ENCODE peak calls at places on chromosome 17, in eight cellular contexts. D is activated CD4-positive, CD25-positive, alpha-beta regulatory T cell; C is T-helper 17 cell; T is prostate gland; A is activated CD4-positive, alpha-beta memory T cell treated with anti-CD3 and anti-CD28 coated beads, Interleukin-2, amount 10 ng/mL, durations not matched to agents 7 days and 5 days; W is NCI-H1048; O is immature natural killer cell; Z is ELR. V is an unnamed sample.

GRCh38 chr17:69672924-69673323 is 258.4 kb downstream of the MAP2K6 start:
- DNase-seq in Z (peak), D (no peak), C (no peak), O (no peak), A (no peak), T (no peak), W (no peak), V (no peak)

GRCh38 chr17:27339198-27339835 is 45.4 kb downstream of the WSB1 start:
- DNase-seq in O (no peak), A (no peak), W (no peak), T (no peak), D (no peak), C (no peak), Z (no peak), V (no peak)

GRCh38 chr17:16925461-16926060 is 46.4 kb downstream of the TNFRSF13B start:
- DNase-seq in C (no peak), D (no peak), A (no peak), T (no peak), Z (no peak), W (no peak), O (no peak), V (no peak)

GRCh38 chr17:78131172-78132085 is 858 bp downstream of the TMC8 start:
- DNase-seq in W (no peak), C (no peak), T (no peak), Z (no peak), A (peak), D (peak), O (peak), V (no peak)

GRCh38 chr17:78458739-78459335 is 80.4 kb downstream of the PGS1 start:
- DNase-seq in C (no peak), D (no peak), Z (no peak), A (no peak), W (no peak), O (no peak), T (no peak), V (no peak)

GRCh38 chr17:81329279-81329926 is 34.3 kb upstream of the SLC38A10 start:
- DNase-seq in D (no peak), C (no peak), Z (peak), O (peak), T (peak), W (no peak), A (no peak), V (no peak)

GRCh38 chr17:1110524-1110843 is 69.3 kb downstream of the ABR start:
- DNase-seq in A (no peak), O (no peak), D (no peak), T (no peak), Z (peak), W (no peak), C (no peak), V (no peak)

GRCh38 chr17:4839965-4840892 is 7.1 kb downstream of the MINK1 start:
- DNase-seq in C (no peak), A (no peak), O (no peak), W (no peak), Z (peak), D (no peak), T (no peak), V (no peak)

GRCh38 chr17:21213491-21214014 is 408 bp downstream of the TMEM11 start:
- DNase-seq in C (peak), D (no peak), A (no peak), T (no peak), O (no peak), W (no peak), Z (peak), V (peak)

GRCh38 chr17:35557353-35557752 is 3.3 kb downstream of the SLFN14 start:
- DNase-seq in W (no peak), T (no peak), C (no peak), D (no peak), A (no peak), O (no peak), Z (no peak), V (no peak)

GRCh38 chr17:41909088-41909487 is 9.7 kb downstream of the ACLY start:
- DNase-seq in D (no peak), O (no peak), A (no peak), Z (no peak), C (no peak), T (no peak), W (no peak), V (no peak)

GRCh38 chr17:82663381-82664275 is 15.4 kb upstream of the WDR45B start:
- DNase-seq in A (no peak), W (no peak), C (no peak), T (no peak), D (no peak), Z (no peak), O (no peak), V (no peak)

GRCh38 chr17:29617125-29617480 is 5.6 kb downstream of the CORO6 start:
- DNase-seq in Z (peak), C (peak), O (peak), W (peak), T (peak), A (peak), D (peak), V (peak)

GRCh38 chr17:73575470-73576235 is 68.6 kb downstream of the SDK2 start:
- DNase-seq in O (no peak), W (no peak), C (no peak), Z (no peak), D (no peak), A (no peak), T (no peak), V (no peak)

GRCh38 chr17:80586464-80587228 is 42.0 kb downstream of the RPTOR start:
- DNase-seq in W (no peak), T (no peak), A (no peak), C (no peak), D (no peak), O (no peak), Z (no peak), V (peak)

GRCh38 chr17:12667299-12667958 is 1.7 kb downstream of the MYOCD start:
- DNase-seq in D (no peak), W (no peak), C (no peak), A (no peak), Z (peak), T (no peak), O (no peak), V (no peak)

GRCh38 chr17:29412780-29413565 is 22.8 kb downstream of the TAOK1 start:
- DNase-seq in D (no peak), C (no peak), O (no peak), W (no peak), A (no peak), T (no peak), Z (peak), V (peak)

GRCh38 chr17:9729034-9729650 is 62.2 kb downstream of the DHRS7C start:
- DNase-seq in T (peak), C (no peak), W (peak), Z (peak), D (no peak), O (peak), A (peak), V (peak)

GRCh38 chr17:1083451-1084187 is 86.7 kb downstream of the TIMM22 start:
- DNase-seq in A (no peak), Z (no peak), O (no peak), C (no peak), D (no peak), W (no peak), T (peak), V (no peak)

GRCh38 chr17:6460531-6461161 is 16.4 kb downstream of the PIMREG start:
- DNase-seq in D (no peak), O (no peak), C (no peak), W (no peak), Z (no peak), T (no peak), A (no peak), V (no peak)

GRCh38 chr17:47367257-47367656 is 43.5 kb downstream of the EFCAB13 start:
- DNase-seq in A (no peak), W (no peak), O (no peak), D (no peak), Z (no peak), T (no peak), C (no peak), V (no peak)

GRCh38 chr17:33234930-33235685 is 58.0 kb downstream of the ASIC2 start:
- DNase-seq in O (no peak), C (no peak), D (no peak), A (no peak), Z (peak), T (peak), W (no peak), V (no peak)

GRCh38 chr17:71339219-71339618 is 781.6 kb upstream of the SOX9 start:
- DNase-seq in A (no peak), D (no peak), C (no peak), W (no peak), T (no peak), O (no peak), Z (no peak), V (no peak)